ENCODE peak calls at places on chromosomes 3 and 15, in ten cellular contexts. One of them, this sample, is unnamed. For H3K36me3, the result is how much of the 10 kb centered on the place peaks cover.

GRCh38 chr15:66906660-66907059 is 158.7 kb upstream of the SMAD3 start:
- DNase-seq in left ventricle myocardium inferior: no peak
- DNase-seq in psoas muscle: no peak
- DNase-seq in colonic mucosa: no peak
- DNase-seq in ovary: no peak
- DNase-seq in heart left ventricle: no peak
- DNase-seq in uterus: no peak
- DNase-seq in HCT116: no peak
- DNase-seq in endodermal cell: peak
- DNase-seq in heart right ventricle: no peak
- DNase-seq in this sample: no peak

GRCh38 chr3:135851201-135852061 is 114.1 kb upstream of the PPP2R3A start:
- DNase-seq in left ventricle myocardium inferior: no peak
- DNase-seq in psoas muscle: no peak
- DNase-seq in colonic mucosa: no peak
- DNase-seq in ovary: no peak
- DNase-seq in heart left ventricle: no peak
- DNase-seq in uterus: no peak
- DNase-seq in HCT116: no peak
- DNase-seq in endodermal cell: no peak
- DNase-seq in heart right ventricle: no peak
- DNase-seq in this sample: no peak

GRCh38 chr3:159798951-159799350 is 189.7 kb upstream of the IL12A start:
- DNase-seq in left ventricle myocardium inferior: no peak
- DNase-seq in psoas muscle: no peak
- DNase-seq in colonic mucosa: no peak
- DNase-seq in ovary: no peak
- DNase-seq in heart left ventricle: no peak
- DNase-seq in uterus: no peak
- DNase-seq in HCT116: no peak
- DNase-seq in endodermal cell: no peak
- DNase-seq in heart right ventricle: no peak
- DNase-seq in this sample: peak

GRCh38 chr3:152053876-152054275 is 180.4 kb downstream of the SUCNR1 start:
- DNase-seq in left ventricle myocardium inferior: no peak
- DNase-seq in psoas muscle: no peak
- DNase-seq in colonic mucosa: no peak
- DNase-seq in ovary: no peak
- DNase-seq in heart left ventricle: no peak
- DNase-seq in uterus: no peak
- DNase-seq in HCT116: no peak
- DNase-seq in endodermal cell: no peak
- DNase-seq in heart right ventricle: no peak
- DNase-seq in this sample: no peak

GRCh38 chr3:143875566-143875965 is 27.3 kb upstream of the SLC9A9 start:
- DNase-seq in left ventricle myocardium inferior: no peak
- DNase-seq in psoas muscle: no peak
- DNase-seq in colonic mucosa: no peak
- DNase-seq in ovary: no peak
- DNase-seq in heart left ventricle: no peak
- DNase-seq in uterus: no peak
- DNase-seq in HCT116: no peak
- DNase-seq in endodermal cell: no peak
- DNase-seq in heart right ventricle: no peak
- DNase-seq in this sample: no peak

GRCh38 chr3:187286467-187287059 is 5.0 kb downstream of the MASP1 start:
- DNase-seq in left ventricle myocardium inferior: no peak
- DNase-seq in psoas muscle: peak
- DNase-seq in colonic mucosa: no peak
- DNase-seq in ovary: no peak
- DNase-seq in heart left ventricle: no peak
- DNase-seq in uterus: peak
- DNase-seq in HCT116: no peak
- DNase-seq in endodermal cell: peak
- DNase-seq in heart right ventricle: no peak
- DNase-seq in this sample: no peak

GRCh38 chr3:194487289-194488006 is 646 bp upstream of the ATP13A3 start:
- DNase-seq in left ventricle myocardium inferior: peak
- DNase-seq in psoas muscle: peak
- DNase-seq in colonic mucosa: peak
- DNase-seq in ovary: peak
- DNase-seq in heart left ventricle: peak
- DNase-seq in uterus: peak
- DNase-seq in HCT116: no peak
- DNase-seq in endodermal cell: peak
- DNase-seq in heart right ventricle: peak
- DNase-seq in this sample: peak

GRCh38 chr15:51244366-51244977 is 93.9 kb downstream of the CYP19A1 start:
- DNase-seq in left ventricle myocardium inferior: no peak
- DNase-seq in psoas muscle: no peak
- DNase-seq in colonic mucosa: no peak
- DNase-seq in ovary: no peak
- DNase-seq in heart left ventricle: no peak
- DNase-seq in uterus: no peak
- DNase-seq in HCT116: no peak
- DNase-seq in endodermal cell: no peak
- DNase-seq in heart right ventricle: no peak
- DNase-seq in this sample: no peak

GRCh38 chr3:110243081-110243480 is 828.5 kb upstream of the NECTIN3 start:
- DNase-seq in left ventricle myocardium inferior: no peak
- DNase-seq in psoas muscle: no peak
- DNase-seq in colonic mucosa: no peak
- DNase-seq in ovary: no peak
- DNase-seq in heart left ventricle: no peak
- DNase-seq in uterus: no peak
- DNase-seq in HCT116: no peak
- DNase-seq in endodermal cell: no peak
- DNase-seq in heart right ventricle: no peak
- DNase-seq in this sample: no peak

GRCh38 chr15:74826372-74826819 is at the start of gene CPLX3:
- DNase-seq in left ventricle myocardium inferior: no peak
- DNase-seq in psoas muscle: no peak
- DNase-seq in colonic mucosa: no peak
- DNase-seq in ovary: peak
- DNase-seq in heart left ventricle: no peak
- DNase-seq in uterus: peak
- DNase-seq in HCT116: no peak
- DNase-seq in endodermal cell: peak
- DNase-seq in heart right ventricle: peak
- DNase-seq in this sample: peak

GRCh38 chr3:28186748-28187147 is 54.7 kb upstream of the CMC1 start:
- DNase-seq in left ventricle myocardium inferior: no peak
- DNase-seq in psoas muscle: no peak
- DNase-seq in colonic mucosa: no peak
- DNase-seq in ovary: no peak
- DNase-seq in heart left ventricle: no peak
- DNase-seq in uterus: no peak
- DNase-seq in HCT116: no peak
- DNase-seq in endodermal cell: no peak
- DNase-seq in heart right ventricle: no peak
- DNase-seq in this sample: no peak

GRCh38 chr3:127549826-127550487 is 40.6 kb downstream of the TPRA1 start:
- DNase-seq in left ventricle myocardium inferior: no peak
- DNase-seq in psoas muscle: no peak
- DNase-seq in colonic mucosa: no peak
- DNase-seq in ovary: no peak
- DNase-seq in heart left ventricle: no peak
- DNase-seq in uterus: no peak
- DNase-seq in HCT116: no peak
- DNase-seq in endodermal cell: no peak
- DNase-seq in heart right ventricle: no peak
- DNase-seq in this sample: peak

GRCh38 chr3:49781415-49782199 is 4.7 kb downstream of the IP6K1 start:
- DNase-seq in left ventricle myocardium inferior: no peak
- DNase-seq in psoas muscle: no peak
- DNase-seq in colonic mucosa: no peak
- DNase-seq in ovary: no peak
- DNase-seq in heart left ventricle: no peak
- DNase-seq in uterus: no peak
- DNase-seq in HCT116: no peak
- DNase-seq in endodermal cell: no peak
- DNase-seq in heart right ventricle: no peak
- DNase-seq in this sample: peak

GRCh38 chr3:190339130-190339529 is 16.9 kb upstream of the CLDN1 start:
- DNase-seq in left ventricle myocardium inferior: no peak
- DNase-seq in psoas muscle: no peak
- DNase-seq in colonic mucosa: no peak
- DNase-seq in ovary: no peak
- DNase-seq in heart left ventricle: no peak
- DNase-seq in uterus: no peak
- DNase-seq in HCT116: peak
- DNase-seq in endodermal cell: no peak
- DNase-seq in heart right ventricle: no peak
- DNase-seq in this sample: no peak

GRCh38 chr15:62413147-62413546 is 248.1 kb upstream of the C2CD4B start:
- DNase-seq in left ventricle myocardium inferior: no peak
- DNase-seq in psoas muscle: no peak
- DNase-seq in colonic mucosa: no peak
- DNase-seq in ovary: no peak
- DNase-seq in heart left ventricle: no peak
- DNase-seq in uterus: peak
- DNase-seq in HCT116: no peak
- DNase-seq in endodermal cell: no peak
- DNase-seq in heart right ventricle: no peak
- DNase-seq in this sample: no peak

GRCh38 chr3:153284282-153284938 is 122.4 kb downstream of the RAP2B start:
- DNase-seq in left ventricle myocardium inferior: no peak
- DNase-seq in psoas muscle: no peak
- DNase-seq in colonic mucosa: peak
- DNase-seq in ovary: peak
- DNase-seq in heart left ventricle: peak
- DNase-seq in uterus: peak
- DNase-seq in HCT116: peak
- DNase-seq in endodermal cell: no peak
- DNase-seq in heart right ventricle: no peak
- DNase-seq in this sample: no peak

GRCh38 chr15:87032291-87032690 is 952.6 kb downstream of the AGBL1 start:
- DNase-seq in left ventricle myocardium inferior: no peak
- DNase-seq in psoas muscle: no peak
- DNase-seq in colonic mucosa: no peak
- DNase-seq in ovary: no peak
- DNase-seq in heart left ventricle: no peak
- DNase-seq in uterus: no peak
- DNase-seq in HCT116: no peak
- DNase-seq in endodermal cell: peak
- DNase-seq in heart right ventricle: no peak
- DNase-seq in this sample: no peak

GRCh38 chr3:16048435-16049318 is 125.8 kb upstream of the GALNT15 start:
- DNase-seq in left ventricle myocardium inferior: no peak
- DNase-seq in psoas muscle: no peak
- DNase-seq in colonic mucosa: peak
- DNase-seq in ovary: no peak
- DNase-seq in heart left ventricle: peak
- DNase-seq in uterus: no peak
- DNase-seq in HCT116: peak
- DNase-seq in endodermal cell: peak
- DNase-seq in heart right ventricle: no peak
- DNase-seq in this sample: peak

GRCh38 chr15:98842973-98843285 is 164.7 kb downstream of the PGPEP1L start:
- DNase-seq in left ventricle myocardium inferior: no peak
- DNase-seq in psoas muscle: no peak
- DNase-seq in colonic mucosa: no peak
- DNase-seq in ovary: no peak
- DNase-seq in heart left ventricle: no peak
- DNase-seq in uterus: no peak
- DNase-seq in HCT116: no peak
- DNase-seq in endodermal cell: no peak
- DNase-seq in heart right ventricle: no peak
- DNase-seq in this sample: no peak

GRCh38 chr3:53426918-53427317 is 67.5 kb upstream of the CACNA1D start:
- DNase-seq in left ventricle myocardium inferior: no peak
- DNase-seq in psoas muscle: no peak
- DNase-seq in colonic mucosa: no peak
- DNase-seq in ovary: no peak
- DNase-seq in heart left ventricle: no peak
- DNase-seq in uterus: no peak
- DNase-seq in HCT116: no peak
- DNase-seq in endodermal cell: no peak
- DNase-seq in heart right ventricle: no peak
- DNase-seq in this sample: peak
- TF ChIP-seq CTCF in left ventricle myocardium inferior: no peak
- TF ChIP-seq CTCF in psoas muscle: no peak
- TF ChIP-seq CTCF in colonic mucosa: no peak
- TF ChIP-seq CTCF in ovary: no peak
- TF ChIP-seq CTCF in heart left ventricle: no peak
- TF ChIP-seq CTCF in uterus: no peak
- TF ChIP-seq CTCF in HCT116: peak
- TF ChIP-seq CTCF in endodermal cell: peak
- TF ChIP-seq CTCF in heart right ventricle: no peak
- TF ChIP-seq CTCF in this sample: no peak

GRCh38 chr3:98519351-98519750 is 3.4 kb downstream of the CLDND1 start:
- DNase-seq in left ventricle myocardium inferior: no peak
- DNase-seq in psoas muscle: no peak
- DNase-seq in colonic mucosa: no peak
- DNase-seq in ovary: no peak
- DNase-seq in heart left ventricle: no peak
- DNase-seq in uterus: no peak
- DNase-seq in HCT116: no peak
- DNase-seq in endodermal cell: no peak
- DNase-seq in heart right ventricle: no peak
- DNase-seq in this sample: no peak
- H3K36me3 ChIP-seq in left ventricle myocardium inferior: under half
- H3K36me3 ChIP-seq in psoas muscle: half or more
- H3K36me3 ChIP-seq in colonic mucosa: under half
- H3K36me3 ChIP-seq in ovary: under half
- H3K36me3 ChIP-seq in heart left ventricle: under half
- H3K36me3 ChIP-seq in uterus: under half
- H3K36me3 ChIP-seq in HCT116: half or more
- H3K36me3 ChIP-seq in endodermal cell: half or more
- H3K36me3 ChIP-seq in heart right ventricle: half or more
- H3K36me3 ChIP-seq in this sample: under half

DNA sequence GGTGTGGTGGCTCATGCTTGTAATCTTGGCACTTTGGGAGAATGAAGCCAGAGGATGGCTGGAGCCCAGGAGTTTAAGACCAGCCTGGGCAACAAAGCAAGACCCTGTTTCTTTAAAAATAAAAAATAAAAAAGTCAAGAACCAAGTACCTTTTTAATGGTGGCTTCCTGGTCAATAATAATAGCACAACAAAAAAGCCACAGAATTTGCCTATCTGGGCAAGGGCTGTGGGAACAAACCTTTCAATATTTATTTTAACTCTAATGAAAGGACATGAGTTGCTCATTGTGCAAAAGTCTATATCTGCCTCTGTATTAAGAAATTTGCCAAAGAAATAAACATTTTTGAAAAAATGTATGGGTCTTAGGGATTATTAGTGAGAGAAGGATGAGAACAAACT is 2.1 kb downstream of the ZNF609 start:
- DNase-seq in left ventricle myocardium inferior: no peak
- DNase-seq in psoas muscle: no peak
- DNase-seq in colonic mucosa: no peak
- DNase-seq in ovary: no peak
- DNase-seq in heart left ventricle: no peak
- DNase-seq in uterus: no peak
- DNase-seq in HCT116: no peak
- DNase-seq in endodermal cell: no peak
- DNase-seq in heart right ventricle: no peak
- DNase-seq in this sample: no peak
- H3K4me3 ChIP-seq in left ventricle myocardium inferior: peak
- H3K4me3 ChIP-seq in psoas muscle: no peak
- H3K4me3 ChIP-seq in colonic mucosa: no peak
- H3K4me3 ChIP-seq in ovary: no peak
- H3K4me3 ChIP-seq in heart left ventricle: peak
- H3K4me3 ChIP-seq in uterus: no peak
- H3K4me3 ChIP-seq in HCT116: no peak
- H3K4me3 ChIP-seq in endodermal cell: peak
- H3K4me3 ChIP-seq in heart right ventricle: no peak
- H3K4me3 ChIP-seq in this sample: no peak

GRCh38 chr3:154323921-154324738 is at the start of gene DHX36:
- DNase-seq in left ventricle myocardium inferior: peak
- DNase-seq in psoas muscle: peak
- DNase-seq in colonic mucosa: peak
- DNase-seq in ovary: peak
- DNase-seq in heart left ventricle: peak
- DNase-seq in uterus: peak
- DNase-seq in HCT116: peak
- DNase-seq in endodermal cell: peak
- DNase-seq in heart right ventricle: peak
- DNase-seq in this sample: peak
- TF ChIP-seq CTCF in left ventricle myocardium inferior: no peak
- TF ChIP-seq CTCF in psoas muscle: no peak
- TF ChIP-seq CTCF in colonic mucosa: no peak
- TF ChIP-seq CTCF in ovary: no peak
- TF ChIP-seq CTCF in heart left ventricle: no peak
- TF ChIP-seq CTCF in uterus: no peak
- TF ChIP-seq CTCF in HCT116: no peak
- TF ChIP-seq CTCF in endodermal cell: no peak
- TF ChIP-seq CTCF in heart right ventricle: no peak
- TF ChIP-seq CTCF in this sample: no peak

This sample was measured in Caco-2.